ENCODE peak calls at places on chromosomes 13 and 19, in ten cellular contexts. N, B, X, U, Y, Z, D, F, C and G are unnamed samples.

GRCh38 chr13:105679832-105680231 is 855.6 kb downstream of the EFNB2 start:
- DNase-seq in N (no peak), B (no peak), X (no peak), U (no peak), Y (no peak), Z (no peak), D (no peak), F (no peak), C (no peak), G (no peak)

GRCh38 chr19:42606660-42607351 is 12.1 kb upstream of the CEACAM8 start:
- DNase-seq in N (peak; percentile 89), B (no peak), X (peak; percentile 14), U (no peak), Y (peak; percentile 43), Z (peak; percentile 89), D (no peak), F (peak; percentile 96), C (peak; percentile 27), G (no peak)

GRCh38 chr13:112730157-112730671 is 40.4 kb downstream of the ATP11A start:
- DNase-seq in N (no peak), B (no peak), X (no peak), U (peak; percentile 33), Y (no peak), Z (peak; percentile 15), D (no peak), F (no peak), C (no peak), G (peak; percentile 86)

GRCh38 chr13:78137404-78138142 is 218.9 kb upstream of the EDNRB start:
- DNase-seq in N (no peak), B (no peak), X (no peak), U (no peak), Y (peak; percentile 16), Z (no peak), D (no peak), F (no peak), C (peak; percentile 72), G (no peak)

GRCh38 chr13:60654405-60654804 is 257.4 kb downstream of the TDRD3 start:
- DNase-seq in N (no peak), B (no peak), X (no peak), U (no peak), Y (peak; percentile 21), Z (peak; percentile 59), D (peak; percentile 22), F (peak; percentile 36), C (no peak), G (no peak)

GRCh38 chr19:58409010-58409790 is 751 bp downstream of the ZNF584 start:
- DNase-seq in N (no peak), B (no peak), X (no peak), U (peak; percentile 68), Y (peak; percentile 28), Z (no peak), D (no peak), F (no peak), C (peak; percentile 22), G (no peak)

GRCh38 chr13:89925107-89925506 is 1422.4 kb upstream of the MIR17HG start:
- DNase-seq in N (no peak), B (no peak), X (no peak), U (no peak), Y (no peak), Z (no peak), D (no peak), F (no peak), C (peak; percentile 2), G (no peak)

GRCh38 chr13:32246468-32246867 is 68.7 kb downstream of the ZAR1L start:
- DNase-seq in N (peak; percentile 59), B (no peak), X (peak; percentile 54), U (peak; percentile 70), Y (peak; percentile 48), Z (peak; percentile 68), D (peak; percentile 35), F (peak; percentile 51), C (peak; percentile 76), G (no peak)

DNA sequence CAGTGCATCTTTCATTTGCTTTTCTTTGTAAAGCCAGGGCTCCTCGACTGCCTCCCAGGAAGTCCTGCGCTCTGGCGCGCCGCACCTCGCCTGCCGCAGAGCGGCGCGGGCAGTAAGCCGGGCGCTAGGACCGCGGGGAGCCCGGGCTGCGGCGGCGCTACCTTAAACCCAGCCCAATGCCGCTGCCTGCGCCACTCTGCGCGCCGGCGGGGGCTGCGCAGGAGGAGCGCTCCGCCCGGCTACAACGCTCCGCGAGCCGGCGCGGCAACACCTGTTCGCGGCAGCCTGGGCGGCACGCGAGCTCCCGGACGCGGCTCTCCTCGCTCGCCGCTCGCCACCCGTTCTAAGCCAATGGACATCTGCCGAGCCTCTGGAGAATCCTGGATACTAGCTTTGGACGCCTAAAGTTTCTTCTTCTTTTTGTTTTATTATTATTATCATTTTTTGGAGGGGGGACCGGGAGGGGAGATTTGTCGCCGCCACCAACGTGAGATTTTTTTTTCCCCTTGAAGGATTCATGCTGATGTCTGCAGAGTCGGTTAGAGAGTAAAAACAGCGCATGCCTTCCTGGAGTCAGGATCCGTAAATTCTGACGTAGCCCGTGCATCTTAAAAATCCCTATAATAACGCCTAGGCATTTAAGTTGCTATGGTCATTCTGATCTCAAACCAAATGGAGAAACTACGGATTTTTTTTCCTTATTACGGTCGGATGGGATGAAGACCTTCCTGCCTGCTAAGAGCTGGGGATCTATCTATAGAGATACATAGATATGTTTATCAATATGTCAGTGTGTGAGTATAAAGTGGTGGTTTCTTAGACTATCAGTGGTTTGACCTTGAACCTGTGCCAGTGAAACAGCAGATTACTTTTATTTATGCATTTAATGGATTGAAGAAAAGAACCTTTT is at the start of gene FGF9:
- DNase-seq in N (peak; percentile 82), B (no peak), X (peak; percentile 65), U (peak; percentile 76), Y (peak; percentile 76), Z (peak; percentile 86), D (peak; percentile 67), F (peak; percentile 80), C (peak; percentile 79), G (peak; percentile 34)
- TF ChIP-seq CTCF in N (no peak), B (no peak), X (peak; percentile 22), U (no peak), Y (no peak), Z (no peak), D (peak; percentile 23), F (no peak), C (peak; percentile 18), G (no peak)

GRCh38 chr13:44271031-44271433 is 102.6 kb upstream of the SERP2 start:
- DNase-seq in N (peak; percentile 48), B (no peak), X (no peak), U (peak; percentile 84), Y (peak; percentile 24), Z (no peak), D (no peak), F (no peak), C (peak; percentile 85), G (peak; percentile 67)
- H3K4me1 ChIP-seq in N (peaks cover 30% of the 10 kb centered on the region), B (peaks cover 41% of the 10 kb centered on the region), X (peaks cover 44% of the 10 kb centered on the region), U (no peaks in the 10 kb centered on the region), Y (peaks cover 28% of the 10 kb centered on the region), Z (peaks cover 32% of the 10 kb centered on the region), D (peaks cover 10% of the 10 kb centered on the region), F (no peaks in the 10 kb centered on the region), C (peaks cover 34% of the 10 kb centered on the region), G (peaks cover 51% of the 10 kb centered on the region)

GRCh38 chr13:20193142-20193923 is 595 bp upstream of the GJB2 start:
- DNase-seq in N (no peak), B (no peak), X (no peak), U (no peak), Y (no peak), Z (no peak), D (no peak), F (no peak), C (no peak), G (no peak)

GRCh38 chr13:20192470-20193141 is at the start of gene GJB2:
- DNase-seq in N (no peak), B (no peak), X (no peak), U (no peak), Y (no peak), Z (peak; percentile 48), D (no peak), F (no peak), C (no peak), G (no peak)

GRCh38 chr13:20191902-20192469 is 752 bp downstream of the GJB2 start:
- DNase-seq in N (peak; percentile 36), B (no peak), X (no peak), U (no peak), Y (peak; percentile 43), Z (peak; percentile 53), D (no peak), F (peak; percentile 46), C (no peak), G (no peak)

GRCh38 chr13:20195846-20196245 is 3.1 kb upstream of the GJB2 start:
- DNase-seq in N (no peak), B (no peak), X (no peak), U (no peak), Y (no peak), Z (no peak), D (no peak), F (no peak), C (no peak), G (no peak)

DNA sequence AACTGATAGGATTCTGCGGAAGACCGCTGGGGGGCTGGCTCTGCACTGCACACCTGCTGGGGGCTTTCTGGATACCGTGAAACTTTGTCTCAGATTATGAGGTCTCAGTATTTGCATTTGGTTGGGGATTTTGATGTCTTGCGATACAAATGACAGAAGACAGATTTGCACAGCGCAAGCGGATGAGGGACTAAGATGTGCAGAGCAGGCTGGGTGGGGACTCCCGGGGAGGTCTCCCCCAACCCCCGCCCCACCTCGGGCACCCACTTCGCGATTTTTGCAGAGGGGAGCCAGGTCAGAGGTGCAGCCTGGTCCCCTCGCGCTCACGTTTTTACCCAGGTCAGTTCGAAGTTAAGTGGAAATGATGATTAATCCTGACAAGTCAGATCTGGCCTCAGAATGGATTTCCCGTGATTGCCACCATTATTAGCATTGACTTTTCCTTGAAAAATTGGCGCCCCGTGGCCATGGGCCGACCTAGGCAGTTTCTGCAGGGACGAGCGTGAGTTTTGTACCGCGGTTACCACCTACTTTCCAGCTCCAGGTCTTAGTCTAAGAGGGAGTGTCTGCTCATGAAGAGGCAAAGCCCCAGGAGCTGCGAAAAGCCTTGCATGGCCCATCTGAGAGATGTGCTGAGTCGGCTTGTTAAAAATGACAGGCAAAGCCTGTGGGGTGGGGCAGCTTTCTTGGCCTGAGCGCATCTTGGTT is 1.3 kb upstream of the GJB2 start:
- DNase-seq in N (no peak), B (no peak), X (no peak), U (no peak), Y (no peak), Z (no peak), D (no peak), F (no peak), C (no peak), G (no peak)
- TF ChIP-seq POLR2A in N (no peak), B (no peak), X (no peak), U (no peak), Y (no peak), Z (no peak), D (no peak), F (no peak), C (no peak), G (no peak)

GRCh38 chr19:33769208-33769607 is 27.5 kb upstream of the KCTD15 start:
- DNase-seq in N (no peak), B (no peak), X (no peak), U (no peak), Y (no peak), Z (no peak), D (no peak), F (no peak), C (no peak), G (no peak)

GRCh38 chr19:33772102-33772857 is 24.4 kb upstream of the KCTD15 start:
- DNase-seq in N (no peak), B (no peak), X (no peak), U (no peak), Y (no peak), Z (no peak), D (no peak), F (no peak), C (no peak), G (no peak)

GRCh38 chr19:33772858-33773180 is 23.9 kb upstream of the KCTD15 start:
- DNase-seq in N (no peak), B (no peak), X (no peak), U (no peak), Y (no peak), Z (no peak), D (no peak), F (no peak), C (no peak), G (no peak)

GRCh38 chr19:33770107-33770506 is 26.6 kb upstream of the KCTD15 start:
- DNase-seq in N (no peak), B (no peak), X (no peak), U (no peak), Y (no peak), Z (no peak), D (no peak), F (no peak), C (no peak), G (no peak)

DNA sequence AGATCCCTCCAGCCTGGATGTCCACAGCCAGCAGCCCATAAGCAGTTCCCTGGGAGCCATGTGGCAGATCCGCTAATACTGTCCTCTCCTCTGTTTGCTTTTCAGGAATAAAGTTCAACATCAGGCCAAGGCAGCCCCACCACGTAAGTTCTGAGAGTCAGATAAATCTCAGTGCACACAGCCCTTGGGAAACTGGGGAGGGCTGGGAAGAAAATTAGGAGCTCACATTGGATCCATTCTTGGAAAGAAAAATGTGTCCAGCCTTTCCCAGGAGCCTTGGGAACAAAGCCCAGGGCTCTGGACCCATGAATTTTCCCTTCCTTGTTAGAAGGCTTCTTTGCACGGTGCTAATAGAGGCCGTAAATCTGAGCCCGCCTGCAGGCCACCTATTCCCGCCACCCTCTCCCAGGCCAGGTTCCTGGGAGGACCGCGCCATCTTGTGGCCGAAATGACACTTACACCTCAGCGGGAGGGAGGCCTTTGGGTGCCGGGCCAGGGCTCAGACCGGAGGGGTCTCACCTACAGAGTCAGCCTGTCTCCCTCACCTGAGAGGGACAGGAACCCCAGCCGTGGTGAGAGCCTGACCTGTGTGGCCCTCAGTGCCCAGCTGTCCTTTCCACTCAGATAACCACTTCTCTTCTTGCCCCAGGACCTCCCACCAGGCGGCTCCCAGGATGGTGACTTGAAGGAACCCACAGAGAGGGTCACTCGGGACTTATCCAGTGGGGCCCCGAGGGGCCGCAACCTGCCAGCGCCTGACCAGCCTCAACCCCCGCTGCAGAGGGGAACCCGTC is 25.2 kb upstream of the KCTD15 start:
- DNase-seq in N (peak; percentile 60), B (no peak), X (peak; percentile 53), U (peak; percentile 81), Y (peak; percentile 46), Z (peak; percentile 76), D (peak; percentile 47), F (peak; percentile 72), C (peak; percentile 41), G (peak; percentile 24)
- TF ChIP-seq CTCF in N (peak; percentile 93), B (peak; percentile 66), X (peak; percentile 86), U (peak; percentile 79), Y (peak; percentile 88), Z (no peak), D (peak; percentile 73), F (peak; percentile 71), C (peak; percentile 91), G (peak; percentile 80)